ENCODE peak calls at places on chromosomes 12 and 14, in ten cellular contexts. One of them, this sample, is unnamed.

GRCh38 chr12:7154901-7155470 is 24.8 kb downstream of the CLSTN3 start:
- DNase-seq in transverse colon: no peak
- DNase-seq in omental fat pad: no peak
- DNase-seq in CD4-positive, alpha-beta T cell: no peak
- DNase-seq in A673: no peak
- DNase-seq in lung: no peak
- DNase-seq in DND-41: no peak
- DNase-seq in left ventricle myocardium inferior: no peak
- DNase-seq in WTC11: no peak
- DNase-seq in AG10803: no peak
- DNase-seq in this sample: peak; percentile 22

GRCh38 chr14:21868442-21869046 is 194.9 kb upstream of the OR4E1 start:
- DNase-seq in transverse colon: peak; percentile 65
- DNase-seq in omental fat pad: no peak
- DNase-seq in CD4-positive, alpha-beta T cell: peak; percentile 70
- DNase-seq in A673: peak; percentile 76
- DNase-seq in lung: peak; percentile 37
- DNase-seq in DND-41: peak; percentile 68
- DNase-seq in left ventricle myocardium inferior: no peak
- DNase-seq in WTC11: peak; percentile 80
- DNase-seq in AG10803: peak; percentile 8
- DNase-seq in this sample: peak; percentile 4

GRCh38 chr12:98238513-98238912 is 276.9 kb upstream of the TMPO start:
- DNase-seq in transverse colon: no peak
- DNase-seq in omental fat pad: no peak
- DNase-seq in CD4-positive, alpha-beta T cell: no peak
- DNase-seq in A673: no peak
- DNase-seq in lung: no peak
- DNase-seq in DND-41: no peak
- DNase-seq in left ventricle myocardium inferior: no peak
- DNase-seq in WTC11: no peak
- DNase-seq in AG10803: peak; percentile 76
- DNase-seq in this sample: peak; percentile 27

GRCh38 chr12:57213763-57214397 is 2.7 kb upstream of the NXPH4 start:
- DNase-seq in transverse colon: no peak
- DNase-seq in omental fat pad: no peak
- DNase-seq in CD4-positive, alpha-beta T cell: no peak
- DNase-seq in A673: no peak
- DNase-seq in lung: no peak
- DNase-seq in DND-41: no peak
- DNase-seq in left ventricle myocardium inferior: no peak
- DNase-seq in WTC11: no peak
- DNase-seq in AG10803: peak; percentile 41
- DNase-seq in this sample: no peak

GRCh38 chr14:33728010-33728498 is 222.8 kb downstream of the EGLN3 start:
- DNase-seq in transverse colon: no peak
- DNase-seq in omental fat pad: no peak
- DNase-seq in CD4-positive, alpha-beta T cell: no peak
- DNase-seq in A673: no peak
- DNase-seq in lung: no peak
- DNase-seq in DND-41: no peak
- DNase-seq in left ventricle myocardium inferior: no peak
- DNase-seq in WTC11: no peak
- DNase-seq in AG10803: no peak
- DNase-seq in this sample: no peak

GRCh38 chr12:131854861-131855476 is 26.8 kb downstream of the MMP17 start:
- DNase-seq in transverse colon: no peak
- DNase-seq in omental fat pad: no peak
- DNase-seq in CD4-positive, alpha-beta T cell: no peak
- DNase-seq in A673: no peak
- DNase-seq in lung: no peak
- DNase-seq in DND-41: no peak
- DNase-seq in left ventricle myocardium inferior: no peak
- DNase-seq in WTC11: no peak
- DNase-seq in AG10803: no peak
- DNase-seq in this sample: no peak

GRCh38 chr14:63922696-63923421 is 70.1 kb downstream of the SYNE2 start:
- DNase-seq in transverse colon: peak; percentile 62
- DNase-seq in omental fat pad: no peak
- DNase-seq in CD4-positive, alpha-beta T cell: no peak
- DNase-seq in A673: no peak
- DNase-seq in lung: peak; percentile 39
- DNase-seq in DND-41: no peak
- DNase-seq in left ventricle myocardium inferior: no peak
- DNase-seq in WTC11: no peak
- DNase-seq in AG10803: no peak
- DNase-seq in this sample: no peak

GRCh38 chr14:52032196-52032865 is 36.5 kb downstream of the NID2 start:
- DNase-seq in transverse colon: no peak
- DNase-seq in omental fat pad: no peak
- DNase-seq in CD4-positive, alpha-beta T cell: no peak
- DNase-seq in A673: no peak
- DNase-seq in lung: no peak
- DNase-seq in DND-41: no peak
- DNase-seq in left ventricle myocardium inferior: no peak
- DNase-seq in WTC11: no peak
- DNase-seq in AG10803: peak; percentile 85
- DNase-seq in this sample: no peak

GRCh38 chr14:48973136-48973535 is 613.0 kb downstream of the RPS29 start:
- DNase-seq in transverse colon: no peak
- DNase-seq in omental fat pad: no peak
- DNase-seq in CD4-positive, alpha-beta T cell: no peak
- DNase-seq in A673: no peak
- DNase-seq in lung: no peak
- DNase-seq in DND-41: no peak
- DNase-seq in left ventricle myocardium inferior: no peak
- DNase-seq in WTC11: no peak
- DNase-seq in AG10803: peak; percentile 27
- DNase-seq in this sample: no peak

GRCh38 chr14:104734051-104734587 is 10.1 kb downstream of the ADSS1 start:
- DNase-seq in transverse colon: no peak
- DNase-seq in omental fat pad: no peak
- DNase-seq in CD4-positive, alpha-beta T cell: no peak
- DNase-seq in A673: no peak
- DNase-seq in lung: no peak
- DNase-seq in DND-41: no peak
- DNase-seq in left ventricle myocardium inferior: no peak
- DNase-seq in WTC11: no peak
- DNase-seq in AG10803: no peak
- DNase-seq in this sample: no peak

GRCh38 chr14:34926552-34926951 is 51.4 kb upstream of the BAZ1A start:
- DNase-seq in transverse colon: no peak
- DNase-seq in omental fat pad: no peak
- DNase-seq in CD4-positive, alpha-beta T cell: no peak
- DNase-seq in A673: no peak
- DNase-seq in lung: no peak
- DNase-seq in DND-41: no peak
- DNase-seq in left ventricle myocardium inferior: no peak
- DNase-seq in WTC11: no peak
- DNase-seq in AG10803: no peak
- DNase-seq in this sample: peak; percentile 20

GRCh38 chr14:69008411-69008810 is 29.3 kb upstream of the ACTN1 start:
- DNase-seq in transverse colon: no peak
- DNase-seq in omental fat pad: no peak
- DNase-seq in CD4-positive, alpha-beta T cell: no peak
- DNase-seq in A673: peak; percentile 19
- DNase-seq in lung: no peak
- DNase-seq in DND-41: no peak
- DNase-seq in left ventricle myocardium inferior: no peak
- DNase-seq in WTC11: no peak
- DNase-seq in AG10803: peak; percentile 23
- DNase-seq in this sample: no peak

GRCh38 chr12:46354799-46355194 is 17.8 kb downstream of the SLC38A2 start:
- DNase-seq in transverse colon: no peak
- DNase-seq in omental fat pad: no peak
- DNase-seq in CD4-positive, alpha-beta T cell: no peak
- DNase-seq in A673: no peak
- DNase-seq in lung: no peak
- DNase-seq in DND-41: no peak
- DNase-seq in left ventricle myocardium inferior: no peak
- DNase-seq in WTC11: no peak
- DNase-seq in AG10803: no peak
- DNase-seq in this sample: no peak

GRCh38 chr14:102982852-102983470 is 60.5 kb downstream of the AMN start:
- DNase-seq in transverse colon: no peak
- DNase-seq in omental fat pad: no peak
- DNase-seq in CD4-positive, alpha-beta T cell: no peak
- DNase-seq in A673: no peak
- DNase-seq in lung: no peak
- DNase-seq in DND-41: no peak
- DNase-seq in left ventricle myocardium inferior: no peak
- DNase-seq in WTC11: no peak
- DNase-seq in AG10803: no peak
- DNase-seq in this sample: no peak
- TF ChIP-seq CTCF in transverse colon: no peak
- TF ChIP-seq CTCF in omental fat pad: no peak
- TF ChIP-seq CTCF in CD4-positive, alpha-beta T cell: no peak
- TF ChIP-seq CTCF in A673: peak; percentile 29
- TF ChIP-seq CTCF in lung: no peak
- TF ChIP-seq CTCF in DND-41: peak; percentile 12
- TF ChIP-seq CTCF in left ventricle myocardium inferior: no peak
- TF ChIP-seq CTCF in WTC11: no peak
- TF ChIP-seq CTCF in AG10803: no peak
- TF ChIP-seq CTCF in this sample: peak; percentile 7

GRCh38 chr12:120437735-120438494 is at the start of gene COX6A1:
- DNase-seq in transverse colon: peak; percentile 98
- DNase-seq in omental fat pad: peak; percentile 87
- DNase-seq in CD4-positive, alpha-beta T cell: peak; percentile 95
- DNase-seq in A673: peak; percentile 99
- DNase-seq in lung: peak; percentile 97
- DNase-seq in DND-41: peak; percentile 99
- DNase-seq in left ventricle myocardium inferior: peak; percentile 95
- DNase-seq in WTC11: peak; percentile 97
- DNase-seq in AG10803: peak; percentile 96
- DNase-seq in this sample: peak; percentile 97
- TF ChIP-seq CTCF in transverse colon: no peak
- TF ChIP-seq CTCF in omental fat pad: no peak
- TF ChIP-seq CTCF in CD4-positive, alpha-beta T cell: no peak
- TF ChIP-seq CTCF in A673: no peak
- TF ChIP-seq CTCF in lung: no peak
- TF ChIP-seq CTCF in DND-41: peak; percentile 15
- TF ChIP-seq CTCF in left ventricle myocardium inferior: no peak
- TF ChIP-seq CTCF in WTC11: no peak
- TF ChIP-seq CTCF in AG10803: no peak
- TF ChIP-seq CTCF in this sample: peak; percentile 18

GRCh38 chr14:74948228-74949175 is 6.9 kb downstream of the PGF start:
- DNase-seq in transverse colon: no peak
- DNase-seq in omental fat pad: no peak
- DNase-seq in CD4-positive, alpha-beta T cell: no peak
- DNase-seq in A673: no peak
- DNase-seq in lung: no peak
- DNase-seq in DND-41: no peak
- DNase-seq in left ventricle myocardium inferior: no peak
- DNase-seq in WTC11: no peak
- DNase-seq in AG10803: no peak
- DNase-seq in this sample: no peak

GRCh38 chr14:74945261-74945851 is 10.0 kb downstream of the PGF start:
- DNase-seq in transverse colon: peak; percentile 47
- DNase-seq in omental fat pad: no peak
- DNase-seq in CD4-positive, alpha-beta T cell: no peak
- DNase-seq in A673: peak; percentile 58
- DNase-seq in lung: no peak
- DNase-seq in DND-41: peak; percentile 32
- DNase-seq in left ventricle myocardium inferior: no peak
- DNase-seq in WTC11: peak; percentile 86
- DNase-seq in AG10803: no peak
- DNase-seq in this sample: no peak

GRCh38 chr14:74947353-74948227 is 7.8 kb downstream of the PGF start:
- DNase-seq in transverse colon: no peak
- DNase-seq in omental fat pad: no peak
- DNase-seq in CD4-positive, alpha-beta T cell: no peak
- DNase-seq in A673: no peak
- DNase-seq in lung: no peak
- DNase-seq in DND-41: no peak
- DNase-seq in left ventricle myocardium inferior: no peak
- DNase-seq in WTC11: no peak
- DNase-seq in AG10803: no peak
- DNase-seq in this sample: no peak

GRCh38 chr14:74945852-74946658 is 9.3 kb downstream of the PGF start:
- DNase-seq in transverse colon: peak; percentile 82
- DNase-seq in omental fat pad: peak; percentile 67
- DNase-seq in CD4-positive, alpha-beta T cell: peak; percentile 68
- DNase-seq in A673: peak; percentile 83
- DNase-seq in lung: peak; percentile 77
- DNase-seq in DND-41: peak; percentile 74
- DNase-seq in left ventricle myocardium inferior: peak; percentile 79
- DNase-seq in WTC11: peak; percentile 92
- DNase-seq in AG10803: peak; percentile 53
- DNase-seq in this sample: peak; percentile 39

DNA sequence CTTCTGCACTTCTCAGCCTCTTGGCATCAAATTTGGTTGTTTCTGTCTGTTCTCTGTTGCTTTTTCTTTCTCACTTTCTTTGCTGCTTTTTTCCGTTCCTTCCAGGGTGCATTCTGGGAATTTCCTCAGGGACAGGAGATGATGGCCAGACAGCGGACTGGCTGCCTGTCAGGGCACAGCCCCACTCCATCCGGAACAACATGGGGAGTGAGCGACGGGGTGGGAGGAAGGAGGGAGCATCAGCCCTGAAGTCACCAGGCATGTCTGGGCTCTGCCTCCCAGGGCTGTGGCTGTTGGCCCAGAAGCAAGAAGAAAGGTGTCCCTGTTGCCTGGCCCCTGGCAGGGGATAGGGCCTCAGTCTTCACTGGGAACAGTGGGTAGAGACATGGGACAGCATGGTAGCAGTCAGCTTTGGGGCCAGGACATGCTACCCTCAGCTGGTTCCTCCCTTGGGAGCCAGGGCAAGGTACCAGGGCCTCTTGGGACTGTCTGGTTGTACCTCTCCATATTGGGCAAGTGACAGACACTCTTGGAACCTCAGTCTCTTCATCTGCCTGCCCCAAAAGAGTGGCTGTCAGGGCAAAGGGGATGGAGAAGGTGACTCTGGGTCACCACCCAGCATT is 8.6 kb downstream of the PGF start:
- DNase-seq in transverse colon: no peak
- DNase-seq in omental fat pad: no peak
- DNase-seq in CD4-positive, alpha-beta T cell: no peak
- DNase-seq in A673: no peak
- DNase-seq in lung: no peak
- DNase-seq in DND-41: no peak
- DNase-seq in left ventricle myocardium inferior: no peak
- DNase-seq in WTC11: no peak
- DNase-seq in AG10803: no peak
- DNase-seq in this sample: no peak
- TF ChIP-seq CTCF in transverse colon: no peak
- TF ChIP-seq CTCF in omental fat pad: no peak
- TF ChIP-seq CTCF in CD4-positive, alpha-beta T cell: peak; percentile 57
- TF ChIP-seq CTCF in A673: peak; percentile 8
- TF ChIP-seq CTCF in lung: no peak
- TF ChIP-seq CTCF in DND-41: no peak
- TF ChIP-seq CTCF in left ventricle myocardium inferior: no peak
- TF ChIP-seq CTCF in WTC11: no peak
- TF ChIP-seq CTCF in AG10803: no peak
- TF ChIP-seq CTCF in this sample: no peak

DNA sequence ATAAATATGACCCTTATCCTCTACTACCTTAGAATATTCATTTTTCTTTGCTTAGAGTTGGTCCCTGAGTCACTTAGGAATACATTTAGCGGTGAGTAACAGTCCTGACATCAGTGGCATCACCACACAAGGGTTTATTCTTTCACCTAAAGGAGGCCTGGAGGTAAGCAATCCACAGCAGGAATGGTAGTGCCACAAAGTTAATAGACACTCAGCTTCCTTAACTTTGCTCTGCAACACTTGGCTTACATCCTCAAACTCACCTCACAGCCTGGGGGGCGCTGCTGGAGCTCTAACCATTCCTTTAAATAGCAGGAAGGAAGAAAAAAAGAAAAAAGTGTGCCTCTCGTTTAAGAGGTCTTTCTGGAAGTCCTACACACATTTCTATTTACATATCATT is 29.1 kb downstream of the BBOF1 start:
- DNase-seq in transverse colon: no peak
- DNase-seq in omental fat pad: no peak
- DNase-seq in CD4-positive, alpha-beta T cell: no peak
- DNase-seq in A673: no peak
- DNase-seq in lung: no peak
- DNase-seq in DND-41: no peak
- DNase-seq in left ventricle myocardium inferior: no peak
- DNase-seq in WTC11: peak; percentile 50
- DNase-seq in AG10803: no peak
- DNase-seq in this sample: peak; percentile 9
- TF ChIP-seq CTCF in transverse colon: no peak
- TF ChIP-seq CTCF in omental fat pad: no peak
- TF ChIP-seq CTCF in CD4-positive, alpha-beta T cell: no peak
- TF ChIP-seq CTCF in A673: no peak
- TF ChIP-seq CTCF in lung: no peak
- TF ChIP-seq CTCF in DND-41: no peak
- TF ChIP-seq CTCF in left ventricle myocardium inferior: no peak
- TF ChIP-seq CTCF in WTC11: no peak
- TF ChIP-seq CTCF in AG10803: no peak
- TF ChIP-seq CTCF in this sample: no peak

This sample was measured in HFFc6.